ENCODE peak calls at places on chromosomes 4 and X, in nine cellular contexts. Y, H, C, V, Q, W, O, J and L are unnamed samples.
A peak's percentile ranks its signal among the peaks of the same experiment; 100 is the strongest.

GRCh38 chrX:24423960-24424359 is 41.1 kb upstream of the PDK3 start:
- DNase-seq in Y (peak; percentile 13), H (no peak), C (no peak), V (no peak), Q (no peak), W (peak; percentile 11), O (no peak), J (no peak), L (peak; percentile 6)

GRCh38 chrX:133473451-133473850 is 58.2 kb upstream of the GPC4 start:
- DNase-seq in Y (peak; percentile 14), H (no peak), C (no peak), V (no peak), Q (no peak), W (no peak), O (no peak), J (no peak), L (no peak)

GRCh38 chrX:153642655-153643430 is 4.2 kb upstream of the DUSP9 start:
- DNase-seq in Y (no peak), H (no peak), C (no peak), V (no peak), Q (no peak), W (no peak), O (no peak), J (peak; percentile 3), L (no peak)

GRCh38 chr4:153464068-153464467 is 2.1 kb upstream of the TMEM131L start:
- DNase-seq in Y (peak; percentile 54), H (no peak), C (no peak), V (no peak), Q (no peak), W (no peak), O (no peak), J (no peak), L (no peak)

GRCh38 chr4:184100297-184100885 is 117.3 kb downstream of the ENPP6 start:
- DNase-seq in Y (no peak), H (peak; percentile 67), C (no peak), V (no peak), Q (no peak), W (no peak), O (peak; percentile 88), J (peak; percentile 20), L (peak; percentile 62)

GRCh38 chr4:13918110-13918509 is 290.6 kb upstream of the BOD1L1 start:
- DNase-seq in Y (peak; percentile 99), H (no peak), C (peak; percentile 60), V (no peak), Q (no peak), W (peak; percentile 9), O (no peak), J (peak; percentile 20), L (peak; percentile 95)

GRCh38 chrX:25015486-25016360 is at the start of gene ARX:
- DNase-seq in Y (peak; percentile 53), H (peak; percentile 97), C (no peak), V (no peak), Q (no peak), W (peak; percentile 43), O (peak; percentile 70), J (peak; percentile 88), L (peak; percentile 65)

GRCh38 chrX:8743126-8743732 is 11.3 kb upstream of the ANOS1 start:
- DNase-seq in Y (no peak), H (peak; percentile 59), C (no peak), V (peak; percentile 38), Q (no peak), W (peak; percentile 17), O (peak; percentile 69), J (no peak), L (peak; percentile 78)

GRCh38 chr4:11589676-11590075 is 161.0 kb upstream of the HS3ST1 start:
- DNase-seq in Y (peak; percentile 51), H (no peak), C (no peak), V (no peak), Q (no peak), W (no peak), O (no peak), J (no peak), L (peak; percentile 16)

GRCh38 chr4:2954358-2955185 is 8.6 kb downstream of the NOP14 start:
- DNase-seq in Y (no peak), H (peak; percentile 46), C (no peak), V (peak; percentile 50), Q (no peak), W (no peak), O (no peak), J (no peak), L (no peak)

GRCh38 chr4:26330186-26330787 is 9.5 kb downstream of the RBPJ start:
- DNase-seq in Y (peak; percentile 61), H (peak; percentile 66), C (no peak), V (peak; percentile 39), Q (no peak), W (peak; percentile 64), O (no peak), J (no peak), L (peak; percentile 69)

GRCh38 chr4:138891610-138892009 is 124.0 kb upstream of the NOCT start:
- DNase-seq in Y (peak; percentile 32), H (no peak), C (no peak), V (no peak), Q (no peak), W (no peak), O (no peak), J (no peak), L (no peak)

GRCh38 chrX:22366166-22366702 is 93.5 kb downstream of the CBLL2 start:
- DNase-seq in Y (peak; percentile 24), H (no peak), C (no peak), V (no peak), Q (no peak), W (no peak), O (no peak), J (no peak), L (no peak)

GRCh38 chr4:163063891-163064290 is 102.8 kb downstream of the NAF1 start:
- DNase-seq in Y (peak; percentile 61), H (no peak), C (no peak), V (no peak), Q (no peak), W (no peak), O (no peak), J (no peak), L (no peak)

GRCh38 chr4:17624821-17625220 is 10.4 kb downstream of the MED28 start:
- DNase-seq in Y (no peak), H (no peak), C (no peak), V (no peak), Q (no peak), W (no peak), O (no peak), J (no peak), L (no peak)

GRCh38 chr4:105598787-105599186 is 46.4 kb downstream of the ARHGEF38 start:
- DNase-seq in Y (no peak), H (no peak), C (no peak), V (no peak), Q (no peak), W (no peak), O (no peak), J (no peak), L (no peak)

GRCh38 chr4:38155589-38156294 is 195.5 kb downstream of the PTTG2 start:
- DNase-seq in Y (no peak), H (no peak), C (no peak), V (no peak), Q (no peak), W (no peak), O (no peak), J (no peak), L (no peak)
- H3K27ac ChIP-seq in Y (peak overlapping the region; percentile 26), H (no peak overlapping the region), C (peak overlapping the region; percentile 85), V (no peak overlapping the region), Q (peak overlapping the region; percentile 85), W (no peak overlapping the region), O (no peak overlapping the region), J (no peak overlapping the region), L (no peak overlapping the region)

DNA sequence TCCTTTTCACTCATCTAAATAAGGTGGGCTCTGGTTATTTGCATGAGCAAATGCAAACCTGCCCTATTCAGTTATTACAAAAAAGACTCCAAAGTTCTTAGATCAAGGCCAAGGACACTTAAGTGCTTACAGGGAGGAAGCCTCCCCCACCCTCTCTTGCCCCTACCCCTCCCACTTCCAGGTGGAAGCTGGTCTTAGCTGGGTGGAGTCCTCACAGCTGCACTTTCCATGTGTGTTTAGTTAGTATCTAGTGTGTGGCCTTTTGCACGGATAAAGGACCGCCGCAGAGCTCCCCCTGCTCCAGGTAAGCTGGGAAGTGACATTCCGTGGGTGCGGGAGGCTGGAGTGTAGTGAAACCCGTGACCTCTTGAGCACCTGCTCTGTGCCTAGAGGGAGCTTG is at the start of gene TRIM75:
- DNase-seq in Y (no peak), H (no peak), C (no peak), V (no peak), Q (no peak), W (no peak), O (no peak), J (no peak), L (no peak)
- H3K27ac ChIP-seq in Y (no peak within 1 kb of the TSS), H (no peak within 1 kb of the TSS), C (no peak within 1 kb of the TSS), V (no peak within 1 kb of the TSS), Q (no peak within 1 kb of the TSS), W (no peak within 1 kb of the TSS), O (no peak within 1 kb of the TSS), J (no peak within 1 kb of the TSS), L (no peak within 1 kb of the TSS)

DNA sequence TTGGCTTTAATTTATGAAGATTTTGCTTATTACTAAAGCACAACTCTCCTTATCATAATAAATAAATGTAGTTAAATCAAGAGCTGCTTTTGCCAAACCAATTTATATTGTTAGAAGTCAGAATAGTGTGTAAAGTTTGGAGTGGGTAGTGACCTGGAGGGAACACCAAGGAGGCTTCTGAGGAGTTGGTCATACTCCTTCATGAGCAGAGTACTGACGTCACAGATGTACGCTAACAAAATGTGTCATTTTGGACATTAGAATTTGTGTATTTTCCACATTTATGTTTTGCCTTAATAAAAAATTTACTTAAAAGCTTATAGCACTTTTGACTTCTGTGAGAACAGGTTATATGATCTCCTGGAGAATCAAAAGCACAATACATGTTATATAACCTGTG is 953.5 kb upstream of the INTU start:
- DNase-seq in Y (no peak), H (no peak), C (no peak), V (no peak), Q (no peak), W (no peak), O (no peak), J (no peak), L (no peak)
- H3K27ac ChIP-seq in Y (no peak overlapping the region), H (no peak overlapping the region), C (no peak overlapping the region), V (no peak overlapping the region), Q (no peak overlapping the region), W (no peak overlapping the region), O (no peak overlapping the region), J (no peak overlapping the region), L (no peak overlapping the region)

GRCh38 chr4:118173126-118173525 is 138.8 kb downstream of the NDST3 start:
- DNase-seq in Y (no peak), H (no peak), C (no peak), V (no peak), Q (no peak), W (no peak), O (no peak), J (no peak), L (no peak)

GRCh38 chr4:118175506-118175905 is 141.2 kb downstream of the NDST3 start:
- DNase-seq in Y (peak; percentile 19), H (no peak), C (no peak), V (no peak), Q (no peak), W (no peak), O (no peak), J (no peak), L (peak; percentile 19)

GRCh38 chr4:118177121-118177520 is 142.8 kb downstream of the NDST3 start:
- DNase-seq in Y (peak; percentile 22), H (no peak), C (no peak), V (no peak), Q (no peak), W (no peak), O (no peak), J (no peak), L (no peak)

GRCh38 chr4:118171381-118171780 is 137.1 kb downstream of the NDST3 start:
- DNase-seq in Y (no peak), H (no peak), C (no peak), V (no peak), Q (no peak), W (no peak), O (no peak), J (no peak), L (no peak)

GRCh38 chr4:118173956-118174355 is 139.7 kb downstream of the NDST3 start:
- DNase-seq in Y (peak; percentile 74), H (no peak), C (no peak), V (no peak), Q (no peak), W (no peak), O (no peak), J (no peak), L (peak; percentile 84)
- H3K27ac ChIP-seq in Y (peak overlapping the region; percentile 75), H (no peak overlapping the region), C (no peak overlapping the region), V (no peak overlapping the region), Q (no peak overlapping the region), W (no peak overlapping the region), O (no peak overlapping the region), J (no peak overlapping the region), L (no peak overlapping the region)